ENCODE peak calls at places on chromosome 20, in ten cellular contexts. One of them, this sample, is unnamed.

GRCh38 chr20:61502433-61502832 is 250.4 kb downstream of the CDH4 start:
- DNase-seq in choroid plexus epithelial cell: peak; percentile 10
- DNase-seq in activated B cell treated with CpG ODN at 0.5 μM for 24 hours: no peak
- DNase-seq in OCI-LY7: no peak
- DNase-seq in Calu3: no peak
- DNase-seq in bronchial epithelial cell: no peak
- DNase-seq in transverse colon: no peak
- DNase-seq in pancreas: no peak
- DNase-seq in CD4-positive, alpha-beta T cell: no peak
- DNase-seq in ascending aorta: no peak
- DNase-seq in this sample: no peak

GRCh38 chr20:25389381-25389857 is 1.2 kb downstream of the ABHD12 start:
- DNase-seq in activated B cell treated with CpG ODN at 0.5 μM for 24 hours: no peak
- DNase-seq in Calu3: no peak
- DNase-seq in CD4-positive, alpha-beta T cell: no peak
- DNase-seq in ascending aorta: no peak
- DNase-seq in OCI-LY7: no peak
- DNase-seq in bronchial epithelial cell: peak; percentile 26
- DNase-seq in transverse colon: no peak
- DNase-seq in pancreas: no peak
- DNase-seq in choroid plexus epithelial cell: peak; percentile 60
- DNase-seq in this sample: peak; percentile 27

GRCh38 chr20:9515761-9516657 is 1.6 kb downstream of the LAMP5 start:
- DNase-seq in ascending aorta: no peak
- DNase-seq in OCI-LY7: no peak
- DNase-seq in bronchial epithelial cell: peak; percentile 8
- DNase-seq in CD4-positive, alpha-beta T cell: no peak
- DNase-seq in choroid plexus epithelial cell: no peak
- DNase-seq in pancreas: no peak
- DNase-seq in activated B cell treated with CpG ODN at 0.5 μM for 24 hours: no peak
- DNase-seq in transverse colon: no peak
- DNase-seq in Calu3: peak; percentile 10
- DNase-seq in this sample: no peak

GRCh38 chr20:24164360-24164759 is 175.8 kb upstream of the GGTLC1 start:
- DNase-seq in pancreas: no peak
- DNase-seq in ascending aorta: no peak
- DNase-seq in bronchial epithelial cell: peak; percentile 22
- DNase-seq in transverse colon: no peak
- DNase-seq in CD4-positive, alpha-beta T cell: peak; percentile 25
- DNase-seq in activated B cell treated with CpG ODN at 0.5 μM for 24 hours: no peak
- DNase-seq in OCI-LY7: peak; percentile 7
- DNase-seq in choroid plexus epithelial cell: peak; percentile 41
- DNase-seq in Calu3: peak; percentile 6
- DNase-seq in this sample: no peak

GRCh38 chr20:48025061-48025515 is 239.8 kb upstream of the SULF2 start:
- DNase-seq in pancreas: no peak
- DNase-seq in Calu3: no peak
- DNase-seq in OCI-LY7: peak; percentile 15
- DNase-seq in CD4-positive, alpha-beta T cell: no peak
- DNase-seq in choroid plexus epithelial cell: peak; percentile 89
- DNase-seq in transverse colon: no peak
- DNase-seq in activated B cell treated with CpG ODN at 0.5 μM for 24 hours: no peak
- DNase-seq in ascending aorta: no peak
- DNase-seq in bronchial epithelial cell: no peak
- DNase-seq in this sample: peak; percentile 45

GRCh38 chr20:19292254-19292653 is 79.8 kb downstream of the SLC24A3 start:
- DNase-seq in transverse colon: no peak
- DNase-seq in choroid plexus epithelial cell: no peak
- DNase-seq in Calu3: no peak
- DNase-seq in pancreas: no peak
- DNase-seq in bronchial epithelial cell: no peak
- DNase-seq in CD4-positive, alpha-beta T cell: no peak
- DNase-seq in OCI-LY7: no peak
- DNase-seq in activated B cell treated with CpG ODN at 0.5 μM for 24 hours: no peak
- DNase-seq in ascending aorta: no peak
- DNase-seq in this sample: no peak

GRCh38 chr20:54123587-54124180 is 50.1 kb downstream of the CYP24A1 start:
- DNase-seq in bronchial epithelial cell: peak; percentile 100
- DNase-seq in pancreas: peak; percentile 28
- DNase-seq in ascending aorta: no peak
- DNase-seq in transverse colon: peak; percentile 79
- DNase-seq in Calu3: peak; percentile 99
- DNase-seq in OCI-LY7: no peak
- DNase-seq in CD4-positive, alpha-beta T cell: no peak
- DNase-seq in choroid plexus epithelial cell: peak; percentile 96
- DNase-seq in activated B cell treated with CpG ODN at 0.5 μM for 24 hours: no peak
- DNase-seq in this sample: peak; percentile 90

GRCh38 chr20:44489931-44490330 is 14.3 kb downstream of the TTPAL start:
- DNase-seq in OCI-LY7: no peak
- DNase-seq in transverse colon: no peak
- DNase-seq in Calu3: no peak
- DNase-seq in activated B cell treated with CpG ODN at 0.5 μM for 24 hours: no peak
- DNase-seq in CD4-positive, alpha-beta T cell: no peak
- DNase-seq in pancreas: no peak
- DNase-seq in choroid plexus epithelial cell: no peak
- DNase-seq in ascending aorta: no peak
- DNase-seq in bronchial epithelial cell: no peak
- DNase-seq in this sample: no peak

GRCh38 chr20:41476013-41476441 is 109.4 kb upstream of the EMILIN3 start:
- DNase-seq in choroid plexus epithelial cell: peak; percentile 72
- DNase-seq in pancreas: peak; percentile 77
- DNase-seq in activated B cell treated with CpG ODN at 0.5 μM for 24 hours: no peak
- DNase-seq in OCI-LY7: no peak
- DNase-seq in transverse colon: peak; percentile 16
- DNase-seq in Calu3: no peak
- DNase-seq in ascending aorta: no peak
- DNase-seq in CD4-positive, alpha-beta T cell: no peak
- DNase-seq in bronchial epithelial cell: peak; percentile 90
- DNase-seq in this sample: no peak

DNA sequence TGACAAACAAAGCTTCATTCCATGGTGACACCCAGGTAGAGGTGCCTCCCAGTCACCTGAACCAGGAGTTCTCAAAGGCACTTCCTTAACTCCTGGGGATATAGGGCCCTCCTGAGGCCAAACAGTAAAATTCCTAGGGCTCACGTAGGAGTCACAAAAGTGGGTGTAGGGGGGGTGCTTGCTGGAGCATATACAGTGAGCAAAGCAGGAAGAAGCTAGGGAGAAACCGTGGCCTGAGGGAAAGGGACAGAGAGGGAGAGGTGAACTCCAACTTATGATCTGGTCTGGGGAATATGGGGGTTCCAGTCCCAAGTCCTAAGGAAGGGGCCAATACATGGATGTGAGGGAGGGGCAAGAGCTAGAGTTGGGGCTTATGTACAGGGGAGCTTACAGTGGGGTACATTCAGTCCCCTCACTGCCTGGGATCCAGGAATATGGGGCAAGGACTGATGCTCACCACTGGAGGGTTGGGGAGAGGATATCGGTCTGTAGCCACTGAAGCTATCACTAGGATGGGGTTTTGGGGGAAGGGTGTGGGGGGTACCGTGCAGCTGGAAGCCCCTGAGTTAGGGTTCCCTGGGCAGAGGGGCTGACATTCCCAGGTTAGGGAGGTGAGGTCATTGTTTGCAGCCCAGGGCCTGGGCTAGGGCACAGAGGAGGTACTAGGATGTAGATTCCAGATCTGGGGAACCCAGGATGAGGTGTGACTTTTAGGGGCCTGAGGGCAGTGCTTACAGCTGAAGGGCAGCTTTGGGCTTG is 950 bp downstream of the PEDS1 start:
- DNase-seq in Calu3: peak; percentile 40
- DNase-seq in pancreas: no peak
- DNase-seq in activated B cell treated with CpG ODN at 0.5 μM for 24 hours: no peak
- DNase-seq in choroid plexus epithelial cell: no peak
- DNase-seq in transverse colon: peak; percentile 35
- DNase-seq in bronchial epithelial cell: peak; percentile 80
- DNase-seq in CD4-positive, alpha-beta T cell: no peak
- DNase-seq in ascending aorta: no peak
- DNase-seq in OCI-LY7: no peak
- DNase-seq in this sample: peak; percentile 65
- TF ChIP-seq CTCF in Calu3: peak; percentile 20
- TF ChIP-seq CTCF in pancreas: no peak
- TF ChIP-seq CTCF in activated B cell treated with CpG ODN at 0.5 μM for 24 hours: no peak
- TF ChIP-seq CTCF in choroid plexus epithelial cell: peak; percentile 4
- TF ChIP-seq CTCF in transverse colon: no peak
- TF ChIP-seq CTCF in bronchial epithelial cell: peak; percentile 46
- TF ChIP-seq CTCF in CD4-positive, alpha-beta T cell: no peak
- TF ChIP-seq CTCF in ascending aorta: no peak
- TF ChIP-seq CTCF in OCI-LY7: peak; percentile 30
- TF ChIP-seq CTCF in this sample: peak; percentile 31

GRCh38 chr20:57370316-57370715 is 19.3 kb downstream of the RAE1 start:
- DNase-seq in pancreas: no peak
- DNase-seq in OCI-LY7: no peak
- DNase-seq in activated B cell treated with CpG ODN at 0.5 μM for 24 hours: no peak
- DNase-seq in Calu3: no peak
- DNase-seq in ascending aorta: no peak
- DNase-seq in bronchial epithelial cell: no peak
- DNase-seq in CD4-positive, alpha-beta T cell: no peak
- DNase-seq in choroid plexus epithelial cell: no peak
- DNase-seq in transverse colon: no peak
- DNase-seq in this sample: no peak

GRCh38 chr20:57361517-57361916 is 10.5 kb downstream of the RAE1 start:
- DNase-seq in pancreas: no peak
- DNase-seq in ascending aorta: no peak
- DNase-seq in OCI-LY7: no peak
- DNase-seq in activated B cell treated with CpG ODN at 0.5 μM for 24 hours: no peak
- DNase-seq in transverse colon: no peak
- DNase-seq in choroid plexus epithelial cell: peak; percentile 73
- DNase-seq in CD4-positive, alpha-beta T cell: no peak
- DNase-seq in Calu3: no peak
- DNase-seq in bronchial epithelial cell: peak; percentile 89
- DNase-seq in this sample: no peak

GRCh38 chr20:57369601-57370000 is 18.5 kb downstream of the RAE1 start:
- DNase-seq in Calu3: no peak
- DNase-seq in activated B cell treated with CpG ODN at 0.5 μM for 24 hours: no peak
- DNase-seq in bronchial epithelial cell: no peak
- DNase-seq in pancreas: no peak
- DNase-seq in OCI-LY7: no peak
- DNase-seq in transverse colon: no peak
- DNase-seq in CD4-positive, alpha-beta T cell: no peak
- DNase-seq in choroid plexus epithelial cell: no peak
- DNase-seq in ascending aorta: no peak
- DNase-seq in this sample: no peak

DNA sequence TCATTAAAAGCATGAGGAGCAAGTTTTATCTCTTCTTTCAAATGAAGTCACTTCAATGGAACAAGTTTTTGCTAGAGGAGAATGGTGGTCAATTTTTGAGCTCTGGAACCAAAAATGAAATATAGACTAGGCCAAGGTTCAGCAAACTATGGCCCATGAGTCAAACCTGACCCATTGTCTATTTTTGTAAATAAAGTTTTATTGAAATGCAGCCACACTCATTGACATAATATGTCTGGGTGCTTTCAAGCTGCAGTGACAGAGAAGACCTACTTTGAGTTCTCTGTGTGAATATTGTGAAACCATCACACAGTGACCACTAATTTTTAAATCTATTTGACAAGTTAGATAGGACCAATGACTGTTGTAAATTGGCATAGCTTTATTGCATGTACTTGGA is 13.4 kb downstream of the RAE1 start:
- DNase-seq in pancreas: no peak
- DNase-seq in ascending aorta: no peak
- DNase-seq in OCI-LY7: no peak
- DNase-seq in bronchial epithelial cell: no peak
- DNase-seq in Calu3: no peak
- DNase-seq in activated B cell treated with CpG ODN at 0.5 μM for 24 hours: no peak
- DNase-seq in transverse colon: no peak
- DNase-seq in choroid plexus epithelial cell: no peak
- DNase-seq in CD4-positive, alpha-beta T cell: no peak
- DNase-seq in this sample: no peak
- TF ChIP-seq CTCF in pancreas: no peak
- TF ChIP-seq CTCF in ascending aorta: no peak
- TF ChIP-seq CTCF in OCI-LY7: no peak
- TF ChIP-seq CTCF in bronchial epithelial cell: no peak
- TF ChIP-seq CTCF in Calu3: no peak
- TF ChIP-seq CTCF in activated B cell treated with CpG ODN at 0.5 μM for 24 hours: no peak
- TF ChIP-seq CTCF in transverse colon: no peak
- TF ChIP-seq CTCF in choroid plexus epithelial cell: no peak
- TF ChIP-seq CTCF in CD4-positive, alpha-beta T cell: no peak
- TF ChIP-seq CTCF in this sample: no peak

DNA sequence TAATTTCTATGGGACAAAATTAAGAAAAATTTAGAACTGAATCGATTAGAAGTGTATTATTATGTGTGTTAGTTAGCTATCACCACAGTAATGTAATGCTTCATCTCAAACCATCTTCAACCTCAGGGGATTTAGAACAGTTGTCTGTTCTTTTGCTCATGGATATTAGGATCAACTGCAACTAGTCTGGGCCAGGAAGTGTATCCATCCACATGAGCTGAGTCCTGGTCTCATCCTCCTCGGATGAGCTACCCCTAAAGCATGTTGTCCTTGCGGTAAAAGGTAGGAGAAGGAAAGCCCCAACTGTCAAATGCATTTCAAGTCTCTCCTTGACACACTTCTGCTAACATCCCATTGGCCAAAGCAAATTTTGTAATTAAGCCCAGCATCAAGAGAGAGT is 537.7 kb downstream of the KIF16B start:
- DNase-seq in CD4-positive, alpha-beta T cell: no peak
- DNase-seq in choroid plexus epithelial cell: no peak
- DNase-seq in ascending aorta: no peak
- DNase-seq in transverse colon: no peak
- DNase-seq in bronchial epithelial cell: no peak
- DNase-seq in pancreas: no peak
- DNase-seq in activated B cell treated with CpG ODN at 0.5 μM for 24 hours: no peak
- DNase-seq in Calu3: no peak
- DNase-seq in OCI-LY7: no peak
- DNase-seq in this sample: no peak
- TF ChIP-seq CTCF in CD4-positive, alpha-beta T cell: no peak
- TF ChIP-seq CTCF in choroid plexus epithelial cell: no peak
- TF ChIP-seq CTCF in ascending aorta: no peak
- TF ChIP-seq CTCF in transverse colon: no peak
- TF ChIP-seq CTCF in bronchial epithelial cell: no peak
- TF ChIP-seq CTCF in pancreas: no peak
- TF ChIP-seq CTCF in activated B cell treated with CpG ODN at 0.5 μM for 24 hours: no peak
- TF ChIP-seq CTCF in Calu3: no peak
- TF ChIP-seq CTCF in OCI-LY7: no peak
- TF ChIP-seq CTCF in this sample: no peak

DNA sequence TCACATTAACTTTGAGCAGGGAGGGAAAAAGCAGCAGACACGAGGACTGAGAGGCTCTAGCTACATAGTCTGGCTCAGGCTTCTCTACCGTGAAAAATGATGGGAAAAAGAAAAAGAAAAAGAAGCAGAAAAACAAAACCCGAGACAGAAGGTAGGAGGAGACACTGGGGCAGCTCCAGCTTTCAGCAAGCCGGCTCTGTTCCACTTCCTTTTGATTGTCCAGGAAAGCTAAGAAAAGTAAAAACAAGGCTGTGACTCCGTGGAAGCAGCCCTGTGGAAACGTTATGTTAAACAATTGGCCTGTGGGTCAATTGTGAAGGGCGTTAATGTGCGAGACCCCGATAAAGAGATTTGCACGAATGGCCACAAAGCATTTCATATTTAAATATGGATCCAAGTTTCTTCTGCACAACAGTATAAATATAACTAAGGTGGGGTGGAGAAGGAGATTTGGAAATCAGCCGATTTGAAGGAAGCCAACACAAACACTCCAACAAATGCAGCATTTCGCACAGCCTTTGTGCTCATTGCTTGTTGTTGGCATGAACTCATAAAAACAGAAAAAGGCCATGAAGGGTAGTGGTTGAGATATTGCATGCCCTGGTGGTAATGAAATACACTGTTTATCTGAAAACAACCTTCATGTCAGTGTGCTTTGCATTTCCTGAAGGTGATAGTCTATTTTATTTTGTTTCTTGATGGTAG is 236.9 kb upstream of the JAG1 start:
- DNase-seq in activated B cell treated with CpG ODN at 0.5 μM for 24 hours: no peak
- DNase-seq in ascending aorta: no peak
- DNase-seq in transverse colon: no peak
- DNase-seq in bronchial epithelial cell: no peak
- DNase-seq in CD4-positive, alpha-beta T cell: no peak
- DNase-seq in pancreas: peak; percentile 58
- DNase-seq in OCI-LY7: no peak
- DNase-seq in Calu3: no peak
- DNase-seq in choroid plexus epithelial cell: peak; percentile 47
- DNase-seq in this sample: no peak
- TF ChIP-seq CTCF in activated B cell treated with CpG ODN at 0.5 μM for 24 hours: no peak
- TF ChIP-seq CTCF in ascending aorta: no peak
- TF ChIP-seq CTCF in transverse colon: no peak
- TF ChIP-seq CTCF in bronchial epithelial cell: no peak
- TF ChIP-seq CTCF in CD4-positive, alpha-beta T cell: no peak
- TF ChIP-seq CTCF in pancreas: no peak
- TF ChIP-seq CTCF in OCI-LY7: no peak
- TF ChIP-seq CTCF in Calu3: no peak
- TF ChIP-seq CTCF in choroid plexus epithelial cell: peak; percentile 68
- TF ChIP-seq CTCF in this sample: no peak